ENCODE peak calls at places on chromosome 14, in six cellular contexts. Q is endothelial cell of umbilical vein; X is epithelial cell of esophagus; C is GM23248; D is CD8-positive, alpha-beta T cell; F is neuronal stem cell. W is an unnamed sample.

GRCh38 chr14:48473944-48474343 is 798.5 kb upstream of the MDGA2 start:
- DNase-seq in D (no peak), C (no peak), X (no peak), F (no peak), Q (no peak), W (no peak)

GRCh38 chr14:69620211-69620611 is 8.8 kb downstream of the SUSD6 start:
- DNase-seq in F (no peak), X (peak; percentile 62), Q (no peak), C (no peak), D (no peak), W (no peak)

GRCh38 chr14:103491691-103492090 is 30.9 kb downstream of the CKB start:
- DNase-seq in F (no peak), X (no peak), Q (no peak), D (no peak), C (no peak), W (no peak)

GRCh38 chr14:61285364-61285763 is 4.2 kb upstream of the TMEM30B start:
- DNase-seq in Q (no peak), X (peak; percentile 32), C (peak; percentile 12), D (no peak), F (no peak), W (no peak)

GRCh38 chr14:63266106-63266505 is 52.6 kb downstream of the GPHB5 start:
- DNase-seq in D (no peak), Q (no peak), C (no peak), F (no peak), X (peak; percentile 91), W (no peak)

GRCh38 chr14:76761198-76761848 is at the start of gene VASH1:
- DNase-seq in D (peak; percentile 60), F (no peak), X (peak; percentile 51), Q (peak; percentile 75), C (peak; percentile 91), W (no peak)

GRCh38 chr14:83253870-83254269 is 1720.2 kb upstream of the SEL1L start:
- DNase-seq in F (no peak), C (no peak), D (no peak), X (no peak), Q (no peak), W (no peak)

GRCh38 chr14:93006484-93007128 is 83.7 kb downstream of the CHGA start:
- DNase-seq in D (no peak), C (no peak), F (no peak), X (no peak), Q (no peak), W (no peak)

GRCh38 chr14:103188691-103189480 is 65.6 kb downstream of the TNFAIP2 start:
- DNase-seq in X (peak; percentile 10), C (peak; percentile 59), Q (peak; percentile 23), F (no peak), D (peak; percentile 20), W (no peak)

GRCh38 chr14:102504302-102504950 is 5.2 kb downstream of the ANKRD9 start:
- DNase-seq in Q (no peak), C (no peak), X (no peak), D (no peak), F (no peak), W (no peak)

GRCh38 chr14:51236314-51236713 is 3.7 kb upstream of the TMX1 start:
- DNase-seq in D (no peak), X (peak; percentile 79), Q (no peak), C (no peak), F (no peak), W (no peak)

GRCh38 chr14:95003099-95003960 is 154.0 kb downstream of the DICER1 start:
- DNase-seq in X (no peak), Q (no peak), D (no peak), F (no peak), C (no peak), W (no peak)

GRCh38 chr14:59913187-59913586 is 6.8 kb upstream of the LRRC9 start:
- DNase-seq in F (no peak), X (no peak), C (no peak), Q (no peak), D (no peak), W (no peak)

GRCh38 chr14:64727551-64728071 is 23.4 kb downstream of the PLEKHG3 start:
- DNase-seq in X (no peak), Q (no peak), D (no peak), F (no peak), C (no peak), W (no peak)

GRCh38 chr14:68140111-68140741 is 320.6 kb downstream of the RAD51B start:
- DNase-seq in Q (peak; percentile 86), F (peak; percentile 37), C (peak; percentile 96), D (no peak), X (peak; percentile 98), W (no peak)

GRCh38 chr14:68756071-68756481 is 36.8 kb downstream of the ZFP36L1 start:
- DNase-seq in F (no peak), D (no peak), C (peak; percentile 73), X (no peak), Q (no peak), W (no peak)

GRCh38 chr14:68173227-68173972 is 353.8 kb downstream of the RAD51B start:
- DNase-seq in Q (no peak), C (peak; percentile 54), X (no peak), F (no peak), D (no peak), W (no peak)

GRCh38 chr14:30287579-30288445 is 271.1 kb upstream of the G2E3 start:
- DNase-seq in D (no peak), Q (no peak), F (no peak), C (peak; percentile 7), X (no peak), W (no peak)

GRCh38 chr14:34331728-34332623 is 130.1 kb downstream of the SPTSSA start:
- DNase-seq in X (peak; percentile 76), F (peak; percentile 32), D (peak; percentile 48), Q (peak; percentile 51), C (peak; percentile 61), W (peak; percentile 79)

GRCh38 chr14:70811578-70811977 is 2.3 kb upstream of the MAP3K9 start:
- DNase-seq in D (no peak), C (no peak), Q (no peak), X (no peak), F (no peak), W (no peak)
- H3K4me3 ChIP-seq in D (no peak overlapping the region), C (no peak overlapping the region), Q (no peak overlapping the region), X (peak overlapping the region; percentile 61), F (no peak overlapping the region), W (no peak overlapping the region)

GRCh38 chr14:54625158-54625557 is 58.2 kb downstream of the SAMD4A start:
- DNase-seq in X (peak; percentile 41), C (peak; percentile 83), F (no peak), D (no peak), Q (no peak), W (no peak)

GRCh38 chr14:54629183-54629582 is 62.3 kb downstream of the SAMD4A start:
- DNase-seq in D (no peak), Q (no peak), F (no peak), X (no peak), C (no peak), W (no peak)

GRCh38 chr14:54627325-54627717 is 60.4 kb downstream of the SAMD4A start:
- DNase-seq in Q (peak; percentile 81), C (no peak), X (no peak), F (no peak), D (no peak), W (no peak)

GRCh38 chr14:54629635-54630360 is 62.9 kb downstream of the SAMD4A start:
- DNase-seq in C (no peak), X (no peak), F (no peak), D (no peak), Q (no peak), W (no peak)

GRCh38 chr14:54627718-54628345 is 60.9 kb downstream of the SAMD4A start:
- DNase-seq in X (no peak), C (peak; percentile 77), Q (peak; percentile 88), F (no peak), D (peak; percentile 11), W (no peak)
- H3K4me3 ChIP-seq in X (no peak overlapping the region), C (peak overlapping the region; percentile 42), Q (peak overlapping the region; percentile 19), F (no peak overlapping the region), D (peak overlapping the region; percentile 38), W (peak overlapping the region; percentile 12)

DNA sequence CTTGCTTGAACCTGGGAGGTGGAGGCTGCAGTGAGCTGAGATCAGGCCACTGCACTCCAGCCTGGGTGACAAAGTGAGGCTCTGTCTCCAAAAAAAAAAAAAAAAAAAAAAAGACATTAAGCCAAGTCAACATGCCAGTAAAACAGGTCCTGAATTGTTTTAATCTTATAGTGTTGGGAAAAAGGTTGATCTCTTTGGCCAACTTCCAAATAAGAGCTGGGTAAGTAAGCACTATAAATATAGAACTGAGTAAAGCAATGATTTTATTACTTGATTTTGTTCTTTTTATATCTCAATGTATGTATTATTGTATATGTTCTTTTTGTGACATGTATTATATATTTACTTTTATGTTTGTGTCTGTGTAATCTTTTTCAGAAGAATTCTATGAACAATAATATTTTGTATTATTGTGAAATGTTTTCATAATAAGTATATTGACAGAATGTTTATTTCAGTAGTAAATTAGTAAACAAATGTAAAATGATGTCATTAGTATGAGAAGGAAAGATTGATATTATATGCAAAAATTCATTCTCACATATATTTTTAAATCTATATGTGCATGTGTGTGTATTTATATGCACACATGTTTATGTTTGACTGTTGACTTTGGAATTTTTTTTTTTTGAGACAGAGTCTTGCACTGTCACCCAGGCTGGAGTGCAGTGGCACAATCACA is 9.6 kb upstream of the AKAP6 start:
- DNase-seq in C (no peak), Q (peak; percentile 38), X (peak; percentile 85), F (no peak), D (no peak), W (no peak)
- H3K4me3 ChIP-seq in C (no peak overlapping the region), Q (no peak overlapping the region), X (no peak overlapping the region), F (no peak overlapping the region), D (no peak overlapping the region), W (no peak overlapping the region)

GRCh38 chr14:36517242-36518030 is 2.6 kb downstream of the NKX2-1 start:
- DNase-seq in X (no peak), C (no peak), D (no peak), F (no peak), Q (no peak), W (no peak)
- H3K4me3 ChIP-seq in X (peak overlapping the region; percentile 55), C (no peak overlapping the region), D (no peak overlapping the region), F (no peak overlapping the region), Q (no peak overlapping the region), W (no peak overlapping the region)

W was measured in GM12864.